ENCODE peak calls at places on chromosomes 12 and 14, in four cellular contexts. One of them, this sample, is unnamed.

GRCh38 chr12:109820921-109821381 is 12.2 kb downstream of the TRPV4 start:
- ATAC-seq in body of pancreas: no peak
- ATAC-seq in aorta: no peak
- ATAC-seq in K562: no peak
- ATAC-seq in this sample: no peak

GRCh38 chr12:67515679-67516363 is 132.7 kb upstream of the DYRK2 start:
- ATAC-seq in body of pancreas: peak; percentile 39
- ATAC-seq in aorta: no peak
- ATAC-seq in K562: no peak
- ATAC-seq in this sample: no peak

GRCh38 chr14:24430682-24431568 is 1.2 kb downstream of the KHNYN start:
- ATAC-seq in body of pancreas: no peak
- ATAC-seq in aorta: peak; percentile 73
- ATAC-seq in K562: peak; percentile 60
- ATAC-seq in this sample: no peak

GRCh38 chr12:106769078-106769477 is 5.4 kb upstream of the RIC8B start:
- ATAC-seq in body of pancreas: peak; percentile 53
- ATAC-seq in aorta: no peak
- ATAC-seq in K562: no peak
- ATAC-seq in this sample: no peak

GRCh38 chr14:103064436-103064835 is 7.1 kb upstream of the CDC42BPB start:
- ATAC-seq in body of pancreas: no peak
- ATAC-seq in aorta: no peak
- ATAC-seq in K562: no peak
- ATAC-seq in this sample: no peak

GRCh38 chr12:26790645-26790994 is 42.4 kb downstream of the ITPR2 start:
- ATAC-seq in body of pancreas: no peak
- ATAC-seq in aorta: no peak
- ATAC-seq in K562: no peak
- ATAC-seq in this sample: no peak

GRCh38 chr14:50364792-50365191 is 31.9 kb downstream of the CDKL1 start:
- ATAC-seq in body of pancreas: peak; percentile 82
- ATAC-seq in aorta: no peak
- ATAC-seq in K562: no peak
- ATAC-seq in this sample: no peak

GRCh38 chr14:75143761-75144527 is 17.1 kb upstream of the NEK9 start:
- ATAC-seq in body of pancreas: no peak
- ATAC-seq in aorta: no peak
- ATAC-seq in K562: no peak
- ATAC-seq in this sample: no peak

GRCh38 chr12:67634167-67634793 is 14.3 kb upstream of the DYRK2 start:
- ATAC-seq in body of pancreas: no peak
- ATAC-seq in aorta: no peak
- ATAC-seq in K562: no peak
- ATAC-seq in this sample: no peak

GRCh38 chr12:69916541-69917270 is 91.7 kb downstream of the MYRFL start:
- ATAC-seq in body of pancreas: no peak
- ATAC-seq in aorta: peak; percentile 68
- ATAC-seq in K562: no peak
- ATAC-seq in this sample: peak; percentile 71

GRCh38 chr12:11238275-11238674 is 31.2 kb downstream of the PRB3 start:
- ATAC-seq in body of pancreas: no peak
- ATAC-seq in aorta: no peak
- ATAC-seq in K562: no peak
- ATAC-seq in this sample: no peak

GRCh38 chr12:13116971-13117370 is 13.5 kb upstream of the GSG1 start:
- ATAC-seq in body of pancreas: no peak
- ATAC-seq in aorta: peak; percentile 37
- ATAC-seq in K562: no peak
- ATAC-seq in this sample: no peak

GRCh38 chr12:95204141-95204866 is 13.0 kb downstream of the FGD6 start:
- ATAC-seq in body of pancreas: peak; percentile 43
- ATAC-seq in aorta: peak; percentile 6
- ATAC-seq in K562: peak; percentile 88
- ATAC-seq in this sample: peak; percentile 50

GRCh38 chr14:105455766-105456660 is 18.6 kb upstream of the CRIP2 start:
- ATAC-seq in body of pancreas: peak; percentile 27
- ATAC-seq in aorta: no peak
- ATAC-seq in K562: no peak
- ATAC-seq in this sample: no peak

GRCh38 chr12:11639463-11639862 is 10.0 kb upstream of the ETV6 start:
- ATAC-seq in body of pancreas: no peak
- ATAC-seq in aorta: no peak
- ATAC-seq in K562: no peak
- ATAC-seq in this sample: no peak

GRCh38 chr14:75549169-75549568 is 26.9 kb downstream of the BATF start:
- ATAC-seq in body of pancreas: no peak
- ATAC-seq in aorta: no peak
- ATAC-seq in K562: no peak
- ATAC-seq in this sample: no peak

GRCh38 chr14:22540811-22541360 is 48.1 kb downstream of the DAD1 start:
- ATAC-seq in body of pancreas: no peak
- ATAC-seq in aorta: no peak
- ATAC-seq in K562: no peak
- ATAC-seq in this sample: no peak

GRCh38 chr12:104280703-104281458 is 22.7 kb upstream of the EID3 start:
- ATAC-seq in body of pancreas: peak; percentile 30
- ATAC-seq in aorta: peak; percentile 29
- ATAC-seq in K562: peak; percentile 13
- ATAC-seq in this sample: no peak

GRCh38 chr14:53027562-53027961 is 76.7 kb upstream of the FERMT2 start:
- ATAC-seq in body of pancreas: no peak
- ATAC-seq in aorta: no peak
- ATAC-seq in K562: no peak
- ATAC-seq in this sample: no peak

GRCh38 chr14:88045705-88046104 is 40.8 kb downstream of the GPR65 start:
- ATAC-seq in body of pancreas: no peak
- ATAC-seq in aorta: peak; percentile 42
- ATAC-seq in K562: no peak
- ATAC-seq in this sample: peak; percentile 48

GRCh38 chr12:48045965-48046364 is 41.7 kb upstream of the COL2A1 start:
- ATAC-seq in body of pancreas: no peak
- ATAC-seq in aorta: no peak
- ATAC-seq in K562: no peak
- ATAC-seq in this sample: no peak

GRCh38 chr14:103521438-103521961 is 1.1 kb downstream of the CKB start:
- ATAC-seq in body of pancreas: peak; percentile 5
- ATAC-seq in aorta: peak; percentile 73
- ATAC-seq in K562: peak; percentile 55
- ATAC-seq in this sample: peak; percentile 66

GRCh38 chr12:32896438-32897275 is at the start of gene PKP2:
- ATAC-seq in body of pancreas: peak; percentile 86
- ATAC-seq in aorta: peak; percentile 59
- ATAC-seq in K562: peak; percentile 95
- ATAC-seq in this sample: peak; percentile 68

GRCh38 chr12:19453961-19454360 is 14.7 kb downstream of the AEBP2 start:
- ATAC-seq in body of pancreas: no peak
- ATAC-seq in aorta: no peak
- ATAC-seq in K562: no peak
- ATAC-seq in this sample: no peak

GRCh38 chr14:91258021-91258618 is 13.6 kb upstream of the GPR68 start:
- ATAC-seq in body of pancreas: no peak
- ATAC-seq in aorta: no peak
- ATAC-seq in K562: no peak
- ATAC-seq in this sample: peak; percentile 87

GRCh38 chr14:78119440-78119839 is 50.7 kb upstream of the NRXN3 start:
- ATAC-seq in body of pancreas: no peak
- ATAC-seq in aorta: no peak
- ATAC-seq in K562: no peak
- ATAC-seq in this sample: no peak

GRCh38 chr12:110249105-110249504 is 31.9 kb upstream of the ATP2A2 start:
- ATAC-seq in body of pancreas: no peak
- ATAC-seq in aorta: no peak
- ATAC-seq in K562: no peak
- ATAC-seq in this sample: peak; percentile 34

GRCh38 chr12:121451931-121452330 is 52.0 kb downstream of the RNF34 start:
- ATAC-seq in body of pancreas: no peak
- ATAC-seq in aorta: no peak
- ATAC-seq in K562: no peak
- ATAC-seq in this sample: no peak

GRCh38 chr12:13462450-13462849 is 265.9 kb downstream of the EMP1 start:
- ATAC-seq in body of pancreas: no peak
- ATAC-seq in aorta: no peak
- ATAC-seq in K562: no peak
- ATAC-seq in this sample: no peak

GRCh38 chr14:97796511-97796910 is 999.3 kb downstream of the VRK1 start:
- ATAC-seq in body of pancreas: no peak
- ATAC-seq in aorta: no peak
- ATAC-seq in K562: no peak
- ATAC-seq in this sample: no peak

GRCh38 chr14:59254146-59254910 is 65.9 kb downstream of the DAAM1 start:
- ATAC-seq in body of pancreas: peak; percentile 94
- ATAC-seq in aorta: peak; percentile 85
- ATAC-seq in K562: peak; percentile 40
- ATAC-seq in this sample: peak; percentile 75

GRCh38 chr12:126424696-126425095 is 1359.5 kb downstream of the AACS start:
- ATAC-seq in body of pancreas: no peak
- ATAC-seq in aorta: no peak
- ATAC-seq in K562: no peak
- ATAC-seq in this sample: no peak

GRCh38 chr14:33967138-33967537 is 16.3 kb upstream of the EGLN3 start:
- ATAC-seq in body of pancreas: no peak
- ATAC-seq in aorta: no peak
- ATAC-seq in K562: no peak
- ATAC-seq in this sample: no peak

GRCh38 chr12:13066459-13066858 is 22.3 kb downstream of the FAM234B start:
- ATAC-seq in body of pancreas: no peak
- ATAC-seq in aorta: no peak
- ATAC-seq in K562: no peak
- ATAC-seq in this sample: no peak

GRCh38 chr12:11661491-11662085 is 12.1 kb downstream of the ETV6 start:
- ATAC-seq in body of pancreas: peak; percentile 40
- ATAC-seq in aorta: no peak
- ATAC-seq in K562: no peak
- ATAC-seq in this sample: no peak

GRCh38 chr14:94193776-94194175 is 19.7 kb downstream of the PPP4R4 start:
- ATAC-seq in body of pancreas: no peak
- ATAC-seq in aorta: no peak
- ATAC-seq in K562: no peak
- ATAC-seq in this sample: no peak
- H3K27me3 ChIP-seq in body of pancreas: no peaks in the 10 kb centered on the region
- H3K27me3 ChIP-seq in aorta: no peaks in the 10 kb centered on the region
- H3K27me3 ChIP-seq in K562: no peaks in the 10 kb centered on the region
- H3K27me3 ChIP-seq in this sample: peaks cover 4% of the 10 kb centered on the region

GRCh38 chr12:92109613-92110012 is 36.0 kb downstream of the BTG1 start:
- ATAC-seq in body of pancreas: no peak
- ATAC-seq in aorta: no peak
- ATAC-seq in K562: no peak
- ATAC-seq in this sample: no peak
- H3K27me3 ChIP-seq in body of pancreas: no peaks in the 10 kb centered on the region
- H3K27me3 ChIP-seq in aorta: no peaks in the 10 kb centered on the region
- H3K27me3 ChIP-seq in K562: no peaks in the 10 kb centered on the region
- H3K27me3 ChIP-seq in this sample: no peaks in the 10 kb centered on the region

GRCh38 chr12:57224973-57225679 is 4.4 kb upstream of the SHMT2 start:
- ATAC-seq in body of pancreas: peak; percentile 30
- ATAC-seq in aorta: no peak
- ATAC-seq in K562: no peak
- ATAC-seq in this sample: peak; percentile 27

GRCh38 chr12:57224278-57224972 is 5.1 kb upstream of the SHMT2 start:
- ATAC-seq in body of pancreas: no peak
- ATAC-seq in aorta: no peak
- ATAC-seq in K562: no peak
- ATAC-seq in this sample: no peak

GRCh38 chr12:57227315-57228115 is 2.0 kb upstream of the SHMT2 start:
- ATAC-seq in body of pancreas: no peak
- ATAC-seq in aorta: no peak
- ATAC-seq in K562: no peak
- ATAC-seq in this sample: no peak

GRCh38 chr12:57226588-57227314 is 2.8 kb upstream of the SHMT2 start:
- ATAC-seq in body of pancreas: no peak
- ATAC-seq in aorta: no peak
- ATAC-seq in K562: no peak
- ATAC-seq in this sample: no peak

DNA sequence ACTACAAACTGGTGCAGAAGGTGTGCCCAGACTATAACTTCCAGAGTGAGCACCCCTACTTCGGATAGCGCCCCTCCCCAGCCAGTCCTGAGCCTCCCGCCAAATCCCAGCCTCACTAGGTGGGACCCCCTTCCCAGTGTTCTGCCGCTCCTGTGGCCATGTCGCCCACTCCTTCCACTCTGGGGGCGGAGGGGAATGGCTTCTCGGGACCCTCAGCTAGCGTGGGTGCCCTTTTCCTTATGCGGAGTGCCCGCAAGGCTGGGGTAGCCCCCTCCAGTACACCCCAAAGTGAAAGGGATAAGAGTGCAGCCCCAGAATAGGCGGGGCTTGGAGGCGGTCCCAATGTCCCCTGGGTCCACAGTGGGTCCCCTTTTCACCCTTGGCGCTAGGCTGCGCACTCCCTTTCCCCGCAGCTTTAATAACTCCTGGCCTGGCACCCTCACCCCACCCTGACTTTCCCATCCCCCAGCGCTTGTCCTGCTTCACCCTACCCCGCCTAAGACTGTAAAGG is 3.8 kb upstream of the SHMT2 start:
- ATAC-seq in body of pancreas: no peak
- ATAC-seq in aorta: no peak
- ATAC-seq in K562: no peak
- ATAC-seq in this sample: no peak
- H3K27me3 ChIP-seq in body of pancreas: peaks cover 27% of the 10 kb centered on the region
- H3K27me3 ChIP-seq in aorta: no peaks in the 10 kb centered on the region
- H3K27me3 ChIP-seq in K562: peaks cover 7% of the 10 kb centered on the region
- H3K27me3 ChIP-seq in this sample: peaks cover 69% of the 10 kb centered on the region

GRCh38 chr12:113466770-113467153 is 4.9 kb downstream of the LHX5 start:
- ATAC-seq in body of pancreas: no peak
- ATAC-seq in aorta: no peak
- ATAC-seq in K562: no peak
- ATAC-seq in this sample: no peak
- H3K27me3 ChIP-seq in body of pancreas: peaks cover 62% of the 10 kb centered on the region
- H3K27me3 ChIP-seq in aorta: no peaks in the 10 kb centered on the region
- H3K27me3 ChIP-seq in K562: peaks cover 67% of the 10 kb centered on the region
- H3K27me3 ChIP-seq in this sample: peaks cover 100% of the 10 kb centered on the region

DNA sequence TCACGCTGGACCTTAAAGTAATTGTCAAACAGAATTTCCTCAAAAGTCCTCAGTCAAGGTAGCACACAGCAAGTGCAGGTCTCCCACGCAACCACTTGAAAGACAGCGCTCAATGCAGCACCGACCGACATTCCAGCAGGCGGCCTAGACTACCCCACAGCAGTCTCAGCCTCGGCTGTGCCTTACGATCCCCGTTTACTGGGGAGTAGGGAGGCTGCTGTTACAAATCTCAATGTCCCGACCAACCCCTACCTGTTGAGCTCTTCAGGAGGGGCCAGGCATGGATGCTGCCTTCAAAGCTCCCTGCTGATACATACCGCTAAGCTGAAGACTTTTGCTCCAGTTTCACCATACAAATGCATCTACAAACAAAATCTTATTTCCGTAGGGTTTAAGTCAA is 21.8 kb downstream of the VPS37B start:
- ATAC-seq in body of pancreas: no peak
- ATAC-seq in aorta: no peak
- ATAC-seq in K562: peak; percentile 69
- ATAC-seq in this sample: no peak
- H3K27me3 ChIP-seq in body of pancreas: no peaks in the 10 kb centered on the region
- H3K27me3 ChIP-seq in aorta: no peaks in the 10 kb centered on the region
- H3K27me3 ChIP-seq in K562: no peaks in the 10 kb centered on the region
- H3K27me3 ChIP-seq in this sample: no peaks in the 10 kb centered on the region

GRCh38 chr12:49344486-49345047 is 2.1 kb upstream of the DNAJC22 start:
- ATAC-seq in body of pancreas: no peak
- ATAC-seq in aorta: no peak
- ATAC-seq in K562: no peak
- ATAC-seq in this sample: no peak
- H3K27me3 ChIP-seq in body of pancreas: peaks cover 14% of the 10 kb centered on the region
- H3K27me3 ChIP-seq in aorta: no peaks in the 10 kb centered on the region
- H3K27me3 ChIP-seq in K562: peaks cover 27% of the 10 kb centered on the region
- H3K27me3 ChIP-seq in this sample: peaks cover 88% of the 10 kb centered on the region